ENCODE peak calls at places on chromosomes 5 and 9, in seven cellular contexts. T is SK-N-SH, J is Peyer's patch, Y is neural progenitor cell, D is esophagus squamous epithelium, W is kidney epithelial cell, Q is pancreas. B is an unnamed sample. For H3K36me3, the result is how much of the 10 kb centered on the place peaks cover.

GRCh38 chr5:175012267-175012666 is 287.9 kb downstream of the MSX2 start:
- DNase-seq in T (no peak), J (no peak), Y (no peak), D (no peak), W (no peak), Q (no peak), B (no peak)

GRCh38 chr9:99445377-99445891 is 223.4 kb downstream of the SEC61B start:
- DNase-seq in T (no peak), J (no peak), Y (no peak), D (no peak), W (peak), Q (no peak), B (peak)

GRCh38 chr5:79495311-79495710 is 18.6 kb downstream of the HOMER1 start:
- DNase-seq in T (no peak), J (no peak), Y (no peak), D (no peak), W (no peak), Q (peak), B (no peak)

GRCh38 chr9:114412057-114412683 is 24.4 kb upstream of the AKNA start:
- DNase-seq in T (no peak), J (no peak), Y (no peak), D (no peak), W (no peak), Q (no peak), B (no peak)

GRCh38 chr5:50300878-50301277 is 140.2 kb downstream of the EMB start:
- DNase-seq in T (no peak), J (no peak), Y (no peak), D (no peak), W (no peak), Q (no peak), B (no peak)

GRCh38 chr5:61567337-61567736 is 235.3 kb downstream of the ZSWIM6 start:
- DNase-seq in T (no peak), J (no peak), Y (no peak), D (no peak), W (no peak), Q (no peak), B (no peak)

GRCh38 chr9:114460513-114461225 is 44.6 kb downstream of the WHRN start:
- DNase-seq in T (no peak), J (no peak), Y (no peak), D (no peak), W (no peak), Q (no peak), B (no peak)

GRCh38 chr9:18638448-18639249 is 164.7 kb downstream of the ADAMTSL1 start:
- DNase-seq in T (no peak), J (no peak), Y (no peak), D (no peak), W (no peak), Q (no peak), B (no peak)

GRCh38 chr5:126469925-126470324 is 46.7 kb downstream of the GRAMD2B start:
- DNase-seq in T (no peak), J (no peak), Y (no peak), D (no peak), W (no peak), Q (no peak), B (no peak)

GRCh38 chr9:16515879-16516289 is 354.6 kb downstream of the BNC2 start:
- DNase-seq in T (no peak), J (no peak), Y (peak), D (no peak), W (no peak), Q (no peak), B (no peak)

GRCh38 chr5:172571892-172572291 is 69.2 kb upstream of the NEURL1B start:
- DNase-seq in T (no peak), J (no peak), Y (no peak), D (no peak), W (no peak), Q (no peak), B (no peak)

GRCh38 chr5:139660916-139661814 is 13.0 kb downstream of the CXXC5 start:
- DNase-seq in T (peak), J (peak), Y (peak), D (no peak), W (peak), Q (peak), B (peak)

GRCh38 chr9:127135056-127135745 is 12.8 kb upstream of the ANGPTL2 start:
- DNase-seq in T (no peak), J (no peak), Y (no peak), D (no peak), W (no peak), Q (no peak), B (no peak)

GRCh38 chr5:83222906-83223305 is 145.6 kb downstream of the XRCC4 start:
- DNase-seq in T (no peak), J (no peak), Y (no peak), D (no peak), W (no peak), Q (no peak), B (no peak)

GRCh38 chr9:32584784-32585183 is 11.8 kb upstream of the NDUFB6 start:
- DNase-seq in T (no peak), J (no peak), Y (no peak), D (no peak), W (no peak), Q (no peak), B (no peak)

GRCh38 chr5:141875795-141876627 is 2.2 kb downstream of the PCDH1 start:
- DNase-seq in T (peak), J (no peak), Y (peak), D (no peak), W (no peak), Q (peak), B (no peak)
- H3K4me3 ChIP-seq in T (no peak), J (peak), Y (peak), D (peak), W (peak), Q (peak), B (no peak)

GRCh38 chr5:104611419-104611818 is 1048.8 kb upstream of the NUDT12 start:
- DNase-seq in T (no peak), J (no peak), Y (no peak), D (no peak), W (no peak), Q (no peak), B (no peak)

GRCh38 chr5:104606258-104606829 is 1043.8 kb upstream of the NUDT12 start:
- DNase-seq in T (no peak), J (no peak), Y (no peak), D (no peak), W (no peak), Q (no peak), B (no peak)
- H3K36me3 ChIP-seq in T (under half), J (under half), Y (under half), D (under half), W (under half), Q (under half), B (under half)

GRCh38 chr5:5078009-5078897 is 61.9 kb upstream of the ADAMTS16 start:
- DNase-seq in T (peak), J (no peak), Y (peak), D (no peak), W (no peak), Q (no peak), B (no peak)
- H3K4me3 ChIP-seq in T (no peak), J (no peak), Y (no peak), D (no peak), W (no peak), Q (no peak), B (no peak)

DNA sequence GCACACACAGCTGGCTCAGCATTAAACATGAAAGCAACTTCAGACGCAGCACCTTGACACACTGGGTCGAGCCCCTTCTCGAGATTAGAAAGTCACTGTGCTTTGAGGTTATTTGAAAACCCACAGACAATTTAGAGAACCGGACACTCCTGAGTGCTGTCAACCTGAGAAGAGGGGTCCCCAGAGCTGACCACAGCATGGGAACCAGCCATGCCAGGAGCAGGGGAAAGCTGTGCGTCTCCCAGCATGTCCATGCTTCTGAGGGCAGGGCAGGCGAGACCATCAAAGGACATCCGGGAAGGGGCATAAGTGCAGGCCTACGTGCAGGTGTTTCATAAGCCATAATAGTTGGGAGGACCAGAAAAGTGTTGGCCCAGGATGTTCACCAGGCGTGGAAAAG is 20.5 kb downstream of the SLC6A3 start:
- DNase-seq in T (no peak), J (no peak), Y (no peak), D (no peak), W (no peak), Q (no peak), B (no peak)
- H3K36me3 ChIP-seq in T (under half), J (under half), Y (under half), D (under half), W (under half), Q (under half), B (under half)

GRCh38 chr5:14184082-14184481 is 40.9 kb downstream of the TRIO start:
- DNase-seq in T (no peak), J (no peak), Y (no peak), D (no peak), W (no peak), Q (no peak), B (no peak)
- H3K4me3 ChIP-seq in T (no peak), J (no peak), Y (no peak), D (peak), W (no peak), Q (no peak), B (no peak)

GRCh38 chr9:132677976-132678375 is 7.7 kb downstream of the GTF3C4 start:
- DNase-seq in T (no peak), J (no peak), Y (no peak), D (no peak), W (no peak), Q (no peak), B (no peak)
- H3K36me3 ChIP-seq in T (under half), J (under half), Y (under half), D (under half), W (under half), Q (under half), B (under half)

DNA sequence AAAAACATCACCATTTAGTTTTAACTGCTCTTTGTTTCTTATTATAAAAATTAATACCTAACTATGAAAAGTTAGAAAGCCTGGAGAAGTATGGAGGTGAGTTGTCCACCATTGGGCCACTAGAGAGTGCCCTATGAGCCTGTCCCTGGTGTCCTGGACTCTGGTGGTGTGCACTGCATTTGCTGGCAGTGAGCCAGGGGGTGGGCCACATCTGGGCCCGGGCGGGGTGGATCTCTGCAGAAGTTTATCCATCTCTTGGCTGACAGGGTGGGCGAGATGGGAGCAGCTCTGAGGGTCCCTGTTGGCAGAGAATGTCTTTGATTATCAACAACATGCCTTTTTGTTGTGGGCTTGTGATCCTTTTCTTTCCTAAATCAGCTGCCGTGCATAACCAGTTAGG is 8.2 kb downstream of the TENT4A start:
- DNase-seq in T (peak), J (no peak), Y (no peak), D (no peak), W (no peak), Q (no peak), B (no peak)
- H3K4me3 ChIP-seq in T (no peak), J (no peak), Y (no peak), D (no peak), W (no peak), Q (no peak), B (no peak)

GRCh38 chr5:140678993-140679392 is 5.6 kb upstream of the DND1 start:
- DNase-seq in T (no peak), J (no peak), Y (no peak), D (no peak), W (no peak), Q (no peak), B (no peak)

GRCh38 chr5:140673187-140673976 is at the start of gene DND1:
- DNase-seq in T (peak), J (no peak), Y (no peak), D (no peak), W (no peak), Q (no peak), B (no peak)

GRCh38 chr5:140674629-140675028 is 1.3 kb upstream of the DND1 start:
- DNase-seq in T (no peak), J (no peak), Y (no peak), D (no peak), W (no peak), Q (no peak), B (no peak)

GRCh38 chr5:140674211-140674610 is 835 bp upstream of the DND1 start:
- DNase-seq in T (no peak), J (no peak), Y (no peak), D (no peak), W (no peak), Q (no peak), B (no peak)

GRCh38 chr5:140677947-140678346 is 4.6 kb upstream of the DND1 start:
- DNase-seq in T (no peak), J (no peak), Y (no peak), D (no peak), W (no peak), Q (no peak), B (no peak)
- H3K36me3 ChIP-seq in T (half or more), J (under half), Y (under half), D (under half), W (under half), Q (under half), B (under half)

GRCh38 chr9:86943871-86944240 is 3.5 kb downstream of the GAS1 start:
- DNase-seq in T (no peak), J (no peak), Y (no peak), D (no peak), W (no peak), Q (no peak), B (no peak)
- H3K4me3 ChIP-seq in T (no peak), J (no peak), Y (peak), D (peak), W (no peak), Q (no peak), B (peak)